ENCODE peak calls at places on chromosome 7, in five cellular contexts. I is IMR-90, H is neuronal stem cell, P is trophoblast cell, V is mesenchymal stem cell. D is an unnamed sample.

GRCh38 chr7:92742186-92742585 is 94.2 kb downstream of the CDK6 start:
- DNase-seq in I (no peak), H (no peak), P (no peak), V (no peak), D (no peak)

GRCh38 chr7:32299133-32299702 is 191.0 kb downstream of the LSM5 start:
- DNase-seq in I (no peak), H (peak; percentile 32), P (no peak), V (peak; percentile 1), D (peak; percentile 73)

GRCh38 chr7:153887756-153888591 is 164.2 kb upstream of the DPP6 start:
- DNase-seq in I (no peak), H (peak; percentile 21), P (no peak), V (no peak), D (peak; percentile 38)

GRCh38 chr7:140229591-140230516 is 53.1 kb upstream of the KDM7A start:
- DNase-seq in I (no peak), H (peak; percentile 12), P (no peak), V (no peak), D (peak; percentile 74)

GRCh38 chr7:226281-226882 is 34.0 kb downstream of the FAM20C start:
- DNase-seq in I (peak; percentile 72), H (no peak), P (no peak), V (peak; percentile 75), D (no peak)

GRCh38 chr7:39265912-39266591 is 288.3 kb downstream of the POU6F2 start:
- DNase-seq in I (no peak), H (no peak), P (no peak), V (no peak), D (no peak)

GRCh38 chr7:73721237-73721848 is 1.9 kb upstream of the STX1A start:
- DNase-seq in I (no peak), H (no peak), P (no peak), V (no peak), D (no peak)

GRCh38 chr7:90092467-90092866 is 61.8 kb upstream of the STEAP1 start:
- DNase-seq in I (no peak), H (no peak), P (no peak), V (no peak), D (no peak)

GRCh38 chr7:129435414-129435829 is 1.2 kb downstream of the STRIP2 start:
- DNase-seq in I (no peak), H (no peak), P (no peak), V (no peak), D (no peak)
- H4K91ac ChIP-seq in I (no peak overlapping the region), H (no peak overlapping the region), P (no peak overlapping the region), V (no peak overlapping the region), D (no peak overlapping the region)

GRCh38 chr7:108002726-108003590 is at the start of gene LAMB1:
- DNase-seq in I (peak; percentile 65), H (peak; percentile 69), P (peak; percentile 63), V (peak; percentile 84), D (peak; percentile 84)
- H4K91ac ChIP-seq in I (peak within 1 kb of the TSS; percentile 90), H (peak within 1 kb of the TSS; percentile 24), P (peak within 1 kb of the TSS; percentile 91), V (peak within 1 kb of the TSS; percentile 94), D (no peak within 1 kb of the TSS)

GRCh38 chr7:26624839-26625238 is 239.6 kb downstream of the SKAP2 start:
- DNase-seq in I (no peak), H (no peak), P (no peak), V (no peak), D (no peak)
- H4K91ac ChIP-seq in I (no peak overlapping the region), H (no peak overlapping the region), P (no peak overlapping the region), V (no peak overlapping the region), D (no peak overlapping the region)

DNA sequence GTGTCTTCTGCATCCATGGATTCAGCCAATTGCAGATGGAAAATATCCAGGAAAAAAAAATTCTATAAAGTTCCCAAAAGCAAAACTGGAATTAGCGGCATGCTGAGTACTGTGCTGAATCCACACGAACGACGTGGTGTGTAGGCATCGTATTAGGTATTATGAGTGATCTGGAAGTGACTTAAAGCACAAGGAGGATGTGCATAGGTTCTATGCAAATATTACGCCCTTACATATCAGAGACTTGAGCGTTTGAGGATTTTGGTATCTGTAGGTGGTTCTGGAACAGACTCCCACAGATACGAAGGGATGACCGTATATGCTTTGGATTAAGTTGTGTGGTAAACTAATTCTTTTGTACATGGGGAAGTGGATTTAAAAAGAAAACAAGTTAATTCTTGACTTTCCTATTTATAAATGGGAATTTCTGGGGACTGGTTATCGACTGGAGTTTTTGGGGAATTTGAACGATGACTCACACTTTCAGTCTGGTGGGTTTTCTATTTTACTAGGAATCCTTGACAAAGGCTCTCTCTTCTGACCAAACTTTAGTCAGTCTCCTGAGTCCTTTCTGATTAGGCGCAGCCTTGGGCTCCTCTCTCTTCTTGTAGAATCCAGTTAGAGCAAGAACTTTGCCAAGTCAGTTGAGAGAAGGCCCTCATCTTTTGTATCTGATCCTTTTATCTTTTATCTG is 5.4 kb upstream of the NUB1 start:
- DNase-seq in I (no peak), H (no peak), P (no peak), V (no peak), D (no peak)
- H4K91ac ChIP-seq in I (no peak overlapping the region), H (no peak overlapping the region), P (no peak overlapping the region), V (no peak overlapping the region), D (no peak overlapping the region)

DNA sequence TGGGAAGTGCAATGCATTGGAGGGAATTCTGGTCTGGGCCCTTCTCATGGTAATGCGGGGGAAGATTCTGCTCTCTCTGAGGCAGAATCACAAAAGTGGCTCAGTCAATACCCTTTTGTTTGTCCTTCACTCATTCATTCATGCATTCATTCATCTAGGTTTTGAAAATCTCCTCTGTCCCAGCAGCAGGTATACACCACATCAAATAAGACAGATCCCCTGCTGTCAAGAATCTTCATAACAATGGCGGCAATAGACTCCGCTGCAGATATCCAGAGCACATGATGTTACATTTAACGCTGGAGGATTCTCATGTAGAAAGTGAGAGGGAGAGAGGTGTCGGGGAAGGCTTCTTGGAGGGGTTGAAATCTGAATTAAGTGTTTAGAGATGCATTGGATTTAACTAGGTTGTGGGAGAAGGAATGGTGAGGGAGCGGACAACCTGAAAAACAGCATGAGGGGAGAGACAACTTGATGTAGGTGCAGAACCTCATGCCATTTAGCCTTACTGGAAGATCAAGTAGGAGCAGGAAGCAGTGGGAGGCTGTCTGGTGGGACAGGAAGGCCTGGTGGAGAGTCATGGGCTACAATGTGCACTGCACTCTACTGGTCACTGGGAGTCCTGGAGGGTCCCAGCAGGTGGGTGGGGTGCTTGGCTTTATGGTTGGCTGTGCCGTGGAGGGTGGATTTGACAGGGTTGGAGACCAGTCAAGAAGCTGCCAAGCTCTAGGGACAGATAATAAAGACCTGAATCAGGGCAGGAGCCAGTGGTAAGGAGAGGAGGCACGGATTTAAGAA is 5.2 kb upstream of the FAM180A start:
- DNase-seq in I (no peak), H (no peak), P (no peak), V (no peak), D (peak; percentile 75)
- H4K91ac ChIP-seq in I (no peak overlapping the region), H (no peak overlapping the region), P (peak overlapping the region; percentile 75), V (no peak overlapping the region), D (no peak overlapping the region)

D was measured in H9.